ENCODE peak calls at places on chromosomes 13 and 19, in ten cellular contexts. One of them, this sample, is unnamed.

GRCh38 chr13:46893820-46894533 is 2.9 kb downstream of the HTR2A start:
- DNase-seq in progenitor cell of endocrine pancreas: peak
- DNase-seq in lower lobe of right lung: peak
- DNase-seq in OCI-LY7: peak
- DNase-seq in thoracic aorta: no peak
- DNase-seq in prostate gland: peak
- DNase-seq in fibroblast of the aortic adventitia: peak
- DNase-seq in IMR-90: peak
- DNase-seq in fibroblast of lung: peak
- DNase-seq in lung: peak
- DNase-seq in this sample: peak

GRCh38 chr19:6229951-6230712 is 49.6 kb downstream of the MLLT1 start:
- DNase-seq in progenitor cell of endocrine pancreas: no peak
- DNase-seq in lower lobe of right lung: peak
- DNase-seq in OCI-LY7: no peak
- DNase-seq in thoracic aorta: no peak
- DNase-seq in prostate gland: no peak
- DNase-seq in fibroblast of the aortic adventitia: no peak
- DNase-seq in IMR-90: no peak
- DNase-seq in fibroblast of lung: no peak
- DNase-seq in lung: no peak
- DNase-seq in this sample: no peak

GRCh38 chr13:53151692-53152421 is 123.2 kb downstream of the OLFM4 start:
- DNase-seq in progenitor cell of endocrine pancreas: peak
- DNase-seq in lower lobe of right lung: no peak
- DNase-seq in OCI-LY7: peak
- DNase-seq in thoracic aorta: no peak
- DNase-seq in prostate gland: peak
- DNase-seq in fibroblast of the aortic adventitia: no peak
- DNase-seq in IMR-90: peak
- DNase-seq in fibroblast of lung: peak
- DNase-seq in lung: no peak
- DNase-seq in this sample: peak

GRCh38 chr19:18023596-18024212 is 15.7 kb downstream of the ARRDC2 start:
- DNase-seq in progenitor cell of endocrine pancreas: no peak
- DNase-seq in lower lobe of right lung: peak
- DNase-seq in OCI-LY7: peak
- DNase-seq in thoracic aorta: no peak
- DNase-seq in prostate gland: no peak
- DNase-seq in fibroblast of the aortic adventitia: no peak
- DNase-seq in IMR-90: no peak
- DNase-seq in fibroblast of lung: no peak
- DNase-seq in lung: no peak
- DNase-seq in this sample: peak

GRCh38 chr19:35249146-35249847 is 495 bp downstream of the LSR start:
- DNase-seq in progenitor cell of endocrine pancreas: no peak
- DNase-seq in lower lobe of right lung: no peak
- DNase-seq in OCI-LY7: peak
- DNase-seq in thoracic aorta: no peak
- DNase-seq in prostate gland: peak
- DNase-seq in fibroblast of the aortic adventitia: no peak
- DNase-seq in IMR-90: no peak
- DNase-seq in fibroblast of lung: no peak
- DNase-seq in lung: peak
- DNase-seq in this sample: no peak

GRCh38 chr13:88656751-88657150 is 985.6 kb downstream of the SLITRK5 start:
- DNase-seq in progenitor cell of endocrine pancreas: no peak
- DNase-seq in lower lobe of right lung: no peak
- DNase-seq in OCI-LY7: no peak
- DNase-seq in thoracic aorta: no peak
- DNase-seq in prostate gland: no peak
- DNase-seq in fibroblast of the aortic adventitia: no peak
- DNase-seq in IMR-90: no peak
- DNase-seq in fibroblast of lung: no peak
- DNase-seq in lung: peak
- DNase-seq in this sample: no peak

GRCh38 chr13:94309997-94310842 is 169.3 kb downstream of the DCT start:
- DNase-seq in progenitor cell of endocrine pancreas: no peak
- DNase-seq in lower lobe of right lung: no peak
- DNase-seq in OCI-LY7: no peak
- DNase-seq in thoracic aorta: no peak
- DNase-seq in prostate gland: no peak
- DNase-seq in fibroblast of the aortic adventitia: peak
- DNase-seq in IMR-90: peak
- DNase-seq in fibroblast of lung: peak
- DNase-seq in lung: no peak
- DNase-seq in this sample: no peak

GRCh38 chr13:51620165-51620983 is 36.1 kb downstream of the WDFY2 start:
- DNase-seq in progenitor cell of endocrine pancreas: no peak
- DNase-seq in lower lobe of right lung: no peak
- DNase-seq in OCI-LY7: no peak
- DNase-seq in thoracic aorta: no peak
- DNase-seq in prostate gland: no peak
- DNase-seq in fibroblast of the aortic adventitia: no peak
- DNase-seq in IMR-90: no peak
- DNase-seq in fibroblast of lung: no peak
- DNase-seq in lung: no peak
- DNase-seq in this sample: no peak

GRCh38 chr19:33767898-33768413 is 28.7 kb upstream of the KCTD15 start:
- DNase-seq in progenitor cell of endocrine pancreas: peak
- DNase-seq in lower lobe of right lung: no peak
- DNase-seq in OCI-LY7: peak
- DNase-seq in thoracic aorta: no peak
- DNase-seq in prostate gland: no peak
- DNase-seq in fibroblast of the aortic adventitia: peak
- DNase-seq in IMR-90: peak
- DNase-seq in fibroblast of lung: peak
- DNase-seq in lung: no peak
- DNase-seq in this sample: no peak

GRCh38 chr19:46931197-46931596 is 70.4 kb downstream of the ARHGAP35 start:
- DNase-seq in progenitor cell of endocrine pancreas: no peak
- DNase-seq in lower lobe of right lung: no peak
- DNase-seq in OCI-LY7: no peak
- DNase-seq in thoracic aorta: no peak
- DNase-seq in prostate gland: no peak
- DNase-seq in fibroblast of the aortic adventitia: no peak
- DNase-seq in IMR-90: no peak
- DNase-seq in fibroblast of lung: no peak
- DNase-seq in lung: no peak
- DNase-seq in this sample: no peak

GRCh38 chr19:40768936-40769335 is 6.4 kb upstream of the MIA start:
- DNase-seq in progenitor cell of endocrine pancreas: no peak
- DNase-seq in lower lobe of right lung: no peak
- DNase-seq in OCI-LY7: no peak
- DNase-seq in thoracic aorta: no peak
- DNase-seq in prostate gland: no peak
- DNase-seq in fibroblast of the aortic adventitia: no peak
- DNase-seq in IMR-90: no peak
- DNase-seq in fibroblast of lung: no peak
- DNase-seq in lung: no peak
- DNase-seq in this sample: no peak

GRCh38 chr13:86562876-86563275 is 763.7 kb upstream of the SLITRK6 start:
- DNase-seq in progenitor cell of endocrine pancreas: no peak
- DNase-seq in lower lobe of right lung: no peak
- DNase-seq in OCI-LY7: no peak
- DNase-seq in thoracic aorta: no peak
- DNase-seq in prostate gland: no peak
- DNase-seq in fibroblast of the aortic adventitia: no peak
- DNase-seq in IMR-90: no peak
- DNase-seq in fibroblast of lung: peak
- DNase-seq in lung: no peak
- DNase-seq in this sample: no peak

GRCh38 chr13:93004919-93005318 is 221.7 kb upstream of the GPC6 start:
- DNase-seq in progenitor cell of endocrine pancreas: no peak
- DNase-seq in lower lobe of right lung: no peak
- DNase-seq in OCI-LY7: no peak
- DNase-seq in thoracic aorta: no peak
- DNase-seq in prostate gland: no peak
- DNase-seq in fibroblast of the aortic adventitia: peak
- DNase-seq in IMR-90: peak
- DNase-seq in fibroblast of lung: peak
- DNase-seq in lung: no peak
- DNase-seq in this sample: no peak

GRCh38 chr13:84997858-84998257 is 801.4 kb downstream of the SLITRK6 start:
- DNase-seq in progenitor cell of endocrine pancreas: no peak
- DNase-seq in lower lobe of right lung: no peak
- DNase-seq in OCI-LY7: no peak
- DNase-seq in thoracic aorta: no peak
- DNase-seq in prostate gland: no peak
- DNase-seq in fibroblast of the aortic adventitia: no peak
- DNase-seq in IMR-90: no peak
- DNase-seq in fibroblast of lung: no peak
- DNase-seq in lung: no peak
- DNase-seq in this sample: no peak

GRCh38 chr13:114015608-114016295 is 41.9 kb upstream of the C13orf46 start:
- DNase-seq in progenitor cell of endocrine pancreas: no peak
- DNase-seq in lower lobe of right lung: no peak
- DNase-seq in OCI-LY7: no peak
- DNase-seq in thoracic aorta: no peak
- DNase-seq in prostate gland: peak
- DNase-seq in fibroblast of the aortic adventitia: peak
- DNase-seq in IMR-90: peak
- DNase-seq in fibroblast of lung: no peak
- DNase-seq in lung: no peak
- DNase-seq in this sample: peak

GRCh38 chr19:21197589-21198295 is 55.9 kb downstream of the ZNF431 start:
- DNase-seq in progenitor cell of endocrine pancreas: no peak
- DNase-seq in lower lobe of right lung: no peak
- DNase-seq in OCI-LY7: no peak
- DNase-seq in thoracic aorta: no peak
- DNase-seq in prostate gland: no peak
- DNase-seq in fibroblast of the aortic adventitia: no peak
- DNase-seq in IMR-90: peak
- DNase-seq in fibroblast of lung: no peak
- DNase-seq in lung: no peak
- DNase-seq in this sample: no peak

DNA sequence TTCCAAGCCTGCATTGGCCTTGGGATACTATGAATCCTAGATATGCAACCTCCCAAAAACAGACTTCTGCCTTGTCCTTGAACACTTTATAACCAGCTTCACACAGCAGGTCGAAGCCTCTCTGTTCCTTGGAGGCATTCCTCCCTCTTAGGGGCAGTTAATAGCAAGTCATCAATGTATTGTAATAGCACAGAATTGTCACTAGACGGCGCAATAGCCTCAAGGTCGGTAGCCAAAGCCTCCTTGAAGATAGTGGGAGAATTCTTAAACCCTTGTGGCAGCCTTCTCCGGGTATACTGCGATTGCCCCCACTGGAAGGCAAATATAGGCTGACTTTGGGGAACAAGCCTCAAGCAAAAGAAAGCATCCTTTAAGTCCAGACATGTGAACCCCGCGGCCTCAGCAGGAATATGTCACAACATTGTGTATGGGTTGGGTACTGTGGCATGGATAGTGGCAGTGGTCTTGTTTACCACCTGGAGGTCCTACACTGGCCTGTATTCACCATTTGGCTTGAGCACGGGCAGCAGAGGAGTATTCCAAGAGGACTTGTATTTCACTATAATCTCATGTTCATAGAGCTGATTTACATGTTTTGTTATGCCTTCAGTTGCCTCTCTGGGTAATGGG is 61.1 kb downstream of the ZNF431 start:
- DNase-seq in progenitor cell of endocrine pancreas: no peak
- DNase-seq in lower lobe of right lung: no peak
- DNase-seq in OCI-LY7: peak
- DNase-seq in thoracic aorta: no peak
- DNase-seq in prostate gland: peak
- DNase-seq in fibroblast of the aortic adventitia: peak
- DNase-seq in IMR-90: peak
- DNase-seq in fibroblast of lung: peak
- DNase-seq in lung: no peak
- DNase-seq in this sample: no peak
- TF ChIP-seq CTCF in progenitor cell of endocrine pancreas: peak
- TF ChIP-seq CTCF in lower lobe of right lung: peak
- TF ChIP-seq CTCF in OCI-LY7: peak
- TF ChIP-seq CTCF in thoracic aorta: peak
- TF ChIP-seq CTCF in prostate gland: peak
- TF ChIP-seq CTCF in fibroblast of the aortic adventitia: peak
- TF ChIP-seq CTCF in IMR-90: peak
- TF ChIP-seq CTCF in fibroblast of lung: peak
- TF ChIP-seq CTCF in lung: peak
- TF ChIP-seq CTCF in this sample: no peak

GRCh38 chr19:7554565-7554964 is 19.0 kb downstream of the PNPLA6 start:
- DNase-seq in progenitor cell of endocrine pancreas: no peak
- DNase-seq in lower lobe of right lung: peak
- DNase-seq in OCI-LY7: no peak
- DNase-seq in thoracic aorta: no peak
- DNase-seq in prostate gland: no peak
- DNase-seq in fibroblast of the aortic adventitia: no peak
- DNase-seq in IMR-90: no peak
- DNase-seq in fibroblast of lung: no peak
- DNase-seq in lung: no peak
- DNase-seq in this sample: no peak
- TF ChIP-seq CTCF in progenitor cell of endocrine pancreas: no peak
- TF ChIP-seq CTCF in lower lobe of right lung: no peak
- TF ChIP-seq CTCF in OCI-LY7: no peak
- TF ChIP-seq CTCF in thoracic aorta: no peak
- TF ChIP-seq CTCF in prostate gland: no peak
- TF ChIP-seq CTCF in fibroblast of the aortic adventitia: no peak
- TF ChIP-seq CTCF in IMR-90: no peak
- TF ChIP-seq CTCF in fibroblast of lung: no peak
- TF ChIP-seq CTCF in lung: no peak
- TF ChIP-seq CTCF in this sample: no peak

DNA sequence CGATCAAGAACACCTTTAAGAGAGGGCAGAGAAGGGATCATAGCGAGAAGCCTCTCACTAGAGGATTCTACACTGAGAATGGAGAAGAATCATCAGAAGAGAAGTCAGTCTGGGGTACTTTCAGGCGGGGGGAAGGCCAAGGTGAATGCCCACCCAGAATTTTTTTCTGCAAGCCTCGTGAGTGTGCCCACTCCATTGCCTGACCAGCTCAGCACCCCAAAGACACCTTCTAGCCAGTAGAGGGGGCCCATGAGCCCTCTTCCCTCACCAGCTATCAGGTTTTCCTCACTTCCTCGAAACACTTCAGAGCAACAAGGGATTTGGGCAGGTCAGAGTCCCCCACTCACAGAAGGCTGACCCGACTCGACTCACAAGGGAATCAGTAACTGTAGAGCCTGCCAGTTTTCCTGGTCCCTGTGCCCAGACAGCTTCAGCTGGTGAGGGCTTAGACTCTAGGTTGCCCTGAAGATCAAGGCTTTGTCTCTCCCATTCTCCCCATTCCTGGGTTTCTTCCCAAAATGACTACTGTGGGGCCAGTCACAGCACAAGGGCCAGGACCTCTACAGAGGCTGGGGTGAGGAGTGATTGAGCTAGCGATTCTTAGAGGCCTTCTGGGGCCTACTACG is 18.4 kb downstream of the NLRP13 start:
- DNase-seq in progenitor cell of endocrine pancreas: no peak
- DNase-seq in lower lobe of right lung: no peak
- DNase-seq in OCI-LY7: peak
- DNase-seq in thoracic aorta: no peak
- DNase-seq in prostate gland: no peak
- DNase-seq in fibroblast of the aortic adventitia: no peak
- DNase-seq in IMR-90: no peak
- DNase-seq in fibroblast of lung: no peak
- DNase-seq in lung: no peak
- DNase-seq in this sample: no peak
- TF ChIP-seq CTCF in progenitor cell of endocrine pancreas: no peak
- TF ChIP-seq CTCF in lower lobe of right lung: no peak
- TF ChIP-seq CTCF in OCI-LY7: peak
- TF ChIP-seq CTCF in thoracic aorta: no peak
- TF ChIP-seq CTCF in prostate gland: no peak
- TF ChIP-seq CTCF in fibroblast of the aortic adventitia: no peak
- TF ChIP-seq CTCF in IMR-90: no peak
- TF ChIP-seq CTCF in fibroblast of lung: no peak
- TF ChIP-seq CTCF in lung: no peak
- TF ChIP-seq CTCF in this sample: no peak

GRCh38 chr13:29472317-29472961 is 123.0 kb downstream of the SLC7A1 start:
- DNase-seq in progenitor cell of endocrine pancreas: peak
- DNase-seq in lower lobe of right lung: no peak
- DNase-seq in OCI-LY7: peak
- DNase-seq in thoracic aorta: no peak
- DNase-seq in prostate gland: peak
- DNase-seq in fibroblast of the aortic adventitia: peak
- DNase-seq in IMR-90: peak
- DNase-seq in fibroblast of lung: peak
- DNase-seq in lung: no peak
- DNase-seq in this sample: peak
- TF ChIP-seq CTCF in progenitor cell of endocrine pancreas: peak
- TF ChIP-seq CTCF in lower lobe of right lung: peak
- TF ChIP-seq CTCF in OCI-LY7: peak
- TF ChIP-seq CTCF in thoracic aorta: peak
- TF ChIP-seq CTCF in prostate gland: peak
- TF ChIP-seq CTCF in fibroblast of the aortic adventitia: peak
- TF ChIP-seq CTCF in IMR-90: peak
- TF ChIP-seq CTCF in fibroblast of lung: peak
- TF ChIP-seq CTCF in lung: peak
- TF ChIP-seq CTCF in this sample: peak

This sample was measured in stomach.